ENCODE peak calls at places on chromosomes 12 and 14, in ten cellular contexts. M is esophagus squamous epithelium; C is H7; T is anterior cingulate cortex; W is iris pigment epithelial cell; O is activated T-cell treated with anti-CD3 and anti-CD28 coated beads for 48 hours; Q is ureter; G is dorsolateral prefrontal cortex; B is stimulated activated CD4-positive, alpha-beta T cell treated with anti-CD3 and anti-CD28 coated beads, TNF-alpha, amount 100 ng/mL, for 4 hours; K is HFFc6. Z is an unnamed sample.
A peak's percentile ranks its signal among the peaks of the same experiment; 100 is the strongest.

GRCh38 chr12:550473-551260 is 90.9 kb downstream of the B4GALNT3 start:
- DNase-seq in M (no peak), C (no peak), T (no peak), W (no peak), O (no peak), Q (no peak), G (no peak), B (no peak), K (no peak), Z (no peak)

GRCh38 chr14:56378046-56378445 is 201.6 kb upstream of the TMEM260 start:
- DNase-seq in M (no peak), C (no peak), T (no peak), W (no peak), O (no peak), Q (no peak), G (no peak), B (no peak), K (no peak), Z (no peak)

GRCh38 chr14:79510659-79511058 is 700.6 kb downstream of the DIO2 start:
- DNase-seq in M (no peak), C (no peak), T (no peak), W (peak; percentile 14), O (no peak), Q (no peak), G (no peak), B (no peak), K (peak; percentile 10), Z (no peak)

GRCh38 chr12:56932867-56933266 is 1.3 kb downstream of the SDR9C7 start:
- DNase-seq in M (no peak), C (peak; percentile 3), T (no peak), W (no peak), O (no peak), Q (peak; percentile 83), G (no peak), B (no peak), K (no peak), Z (no peak)

GRCh38 chr12:47074757-47075156 is 4.7 kb upstream of the PCED1B start:
- DNase-seq in M (no peak), C (no peak), T (no peak), W (no peak), O (no peak), Q (no peak), G (no peak), B (no peak), K (no peak), Z (no peak)

GRCh38 chr12:6608592-6609311 is 1.6 kb upstream of the CHD4 start:
- DNase-seq in M (no peak), C (no peak), T (no peak), W (no peak), O (no peak), Q (no peak), G (no peak), B (no peak), K (no peak), Z (no peak)

GRCh38 chr14:67926821-67927220 is 107.2 kb downstream of the RAD51B start:
- DNase-seq in M (no peak), C (no peak), T (no peak), W (peak; percentile 31), O (no peak), Q (no peak), G (no peak), B (no peak), K (no peak), Z (no peak)

GRCh38 chr12:52082026-52082667 is 2.6 kb downstream of the SMIM41 start:
- DNase-seq in M (no peak), C (peak; percentile 72), T (no peak), W (no peak), O (no peak), Q (no peak), G (no peak), B (no peak), K (no peak), Z (no peak)